ENCODE peak calls at places on chromosomes 5 and 9, in five cellular contexts. A is cardiac muscle cell, I is lower lobe of right lung, P is endothelial cell of umbilical vein, N is heart right ventricle. R is an unnamed sample. For H3K4me1, the result is how much of the 10 kb centered on the place peaks cover.

GRCh38 chr5:68266457-68266856 is 50.9 kb downstream of the PIK3R1 start:
- DNase-seq in I (no peak), N (no peak), A (no peak), P (no peak), R (no peak)

GRCh38 chr9:6611891-6612290 is 33.6 kb downstream of the GLDC start:
- DNase-seq in A (no peak), I (no peak), N (no peak), P (no peak), R (no peak)

GRCh38 chr9:135887021-135887507 is 20.3 kb downstream of the CAMSAP1 start:
- DNase-seq in I (peak), A (no peak), P (no peak), N (peak), R (no peak)

GRCh38 chr9:109381011-109381729 is 60.3 kb upstream of the EPB41L4B start:
- DNase-seq in N (no peak), P (no peak), A (no peak), I (no peak), R (no peak)

GRCh38 chr5:128093368-128093767 is 9.8 kb downstream of the SLC12A2 start:
- DNase-seq in I (no peak), P (no peak), N (no peak), A (no peak), R (no peak)

GRCh38 chr5:16492398-16493175 is 27.0 kb upstream of the ZNF622 start:
- DNase-seq in N (peak), P (no peak), I (no peak), A (no peak), R (no peak)

GRCh38 chr9:127796225-127796813 is 6.4 kb upstream of the FPGS start:
- DNase-seq in I (peak), A (no peak), P (no peak), N (no peak), R (peak)

GRCh38 chr5:371811-372555 is 50.5 kb downstream of the AHRR start:
- DNase-seq in P (no peak), N (peak), A (no peak), I (peak), R (peak)

GRCh38 chr5:55570026-55570425 is 35.3 kb upstream of the PLPP1 start:
- DNase-seq in A (no peak), N (no peak), I (no peak), P (no peak), R (no peak)

DNA sequence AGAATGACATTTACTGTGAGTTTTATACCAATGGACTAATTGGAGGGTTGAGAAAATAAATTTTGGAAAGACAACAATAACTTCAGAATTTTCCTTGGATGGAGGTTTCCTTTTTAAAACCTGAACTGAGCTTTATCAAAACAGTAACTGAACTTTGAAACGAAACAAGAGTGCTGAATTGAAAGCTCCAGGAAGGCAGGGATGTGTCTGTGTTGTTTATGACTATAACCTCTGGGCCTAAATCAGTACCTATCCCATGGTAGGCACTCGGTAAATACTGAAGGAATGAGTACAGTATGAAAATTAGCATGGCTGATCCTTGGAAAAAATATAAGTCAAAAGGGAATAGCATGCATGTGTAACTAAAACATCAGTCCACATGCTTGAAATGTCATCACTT is 93.9 kb downstream of the GHR start:
- DNase-seq in A (no peak), I (no peak), N (no peak), P (no peak), R (no peak)
- H3K4me1 ChIP-seq in A (under half), I (under half), N (half or more), P (under half), R (under half)

GRCh38 chr5:142861011-142861410 is 90.8 kb downstream of the ARHGAP26 start:
- DNase-seq in P (no peak), N (no peak), I (no peak), A (no peak), R (no peak)

GRCh38 chr5:142862585-142862984 is 92.4 kb downstream of the ARHGAP26 start:
- DNase-seq in P (no peak), N (no peak), A (no peak), I (no peak), R (no peak)

GRCh38 chr5:142857405-142857804 is 87.2 kb downstream of the ARHGAP26 start:
- DNase-seq in N (no peak), A (no peak), I (no peak), P (peak), R (no peak)

GRCh38 chr5:142859037-142859436 is 88.9 kb downstream of the ARHGAP26 start:
- DNase-seq in P (no peak), A (no peak), I (no peak), N (no peak), R (no peak)

DNA sequence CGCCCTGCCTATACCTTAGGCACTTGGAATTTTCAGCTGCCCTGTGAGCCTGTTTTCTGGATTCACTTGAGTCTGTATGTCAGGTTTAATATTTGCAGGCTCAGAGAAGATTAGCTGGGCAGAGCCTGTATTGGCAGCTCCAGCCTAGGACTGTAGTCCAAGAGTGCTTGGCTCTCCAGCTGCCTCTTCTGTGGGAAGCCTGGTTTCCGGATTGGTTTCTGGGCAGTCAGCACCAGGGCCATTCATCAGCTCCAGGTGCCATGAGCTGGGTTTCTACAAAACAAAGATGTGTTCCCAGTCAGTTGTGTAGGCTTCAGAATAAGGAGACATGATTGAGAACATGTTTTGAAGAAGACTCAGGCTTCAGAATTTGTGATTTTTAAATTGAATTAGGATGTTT is 90.1 kb downstream of the ARHGAP26 start:
- DNase-seq in N (no peak), I (no peak), P (no peak), A (no peak), R (no peak)
- H3K4me1 ChIP-seq in N (half or more), I (under half), P (under half), A (under half), R (under half)

GRCh38 chr9:125532412-125532811 is 174.6 kb downstream of the MAPKAP1 start:
- DNase-seq in I (no peak), A (no peak), N (no peak), P (no peak), R (no peak)
- H3K4me1 ChIP-seq in I (under half), A (under half), N (under half), P (under half), R (under half)

GRCh38 chr9:36036253-36036779 is 397 bp upstream of the RECK start:
- DNase-seq in I (no peak), N (no peak), P (no peak), A (no peak), R (no peak)
- H3K4me1 ChIP-seq in I (under half), N (under half), P (under half), A (under half), R (under half)

DNA sequence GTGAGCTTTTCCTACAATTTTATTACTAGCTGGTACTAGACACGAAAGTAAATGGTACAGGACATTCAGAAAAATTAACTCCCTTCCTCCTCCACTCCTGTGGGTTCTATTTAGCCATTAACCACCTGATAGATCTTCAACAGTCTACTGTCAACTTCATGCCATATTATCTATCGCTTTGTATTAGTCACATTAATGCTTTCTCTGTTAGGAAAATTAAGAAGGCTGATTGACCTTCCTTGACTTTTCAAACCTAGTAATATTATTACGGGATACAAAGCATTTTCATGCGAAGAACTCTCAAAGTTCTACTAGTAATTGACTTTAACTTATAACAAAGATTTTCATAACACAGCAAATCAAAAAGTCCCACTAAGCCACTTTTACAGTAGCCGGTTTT is 1.2 kb downstream of the TEX10 start:
- DNase-seq in A (no peak), N (no peak), I (no peak), P (no peak), R (no peak)
- H3K4me1 ChIP-seq in A (under half), N (under half), I (under half), P (under half), R (under half)

GRCh38 chr5:172594431-172594830 is 46.6 kb upstream of the NEURL1B start:
- DNase-seq in P (no peak), I (no peak), A (no peak), N (no peak), R (no peak)
- H3K4me1 ChIP-seq in P (under half), I (under half), A (under half), N (under half), R (under half)

GRCh38 chr9:125768803-125769202 is 21.6 kb downstream of the PBX3 start:
- DNase-seq in P (no peak), N (no peak), A (no peak), I (no peak), R (no peak)

GRCh38 chr9:125763373-125763772 is 16.2 kb downstream of the PBX3 start:
- DNase-seq in A (peak), I (no peak), N (no peak), P (peak), R (no peak)

GRCh38 chr9:125767349-125767748 is 20.2 kb downstream of the PBX3 start:
- DNase-seq in P (no peak), A (no peak), N (no peak), I (no peak), R (no peak)

GRCh38 chr9:125764198-125764597 is 17.0 kb downstream of the PBX3 start:
- DNase-seq in I (no peak), N (no peak), A (peak), P (no peak), R (no peak)

DNA sequence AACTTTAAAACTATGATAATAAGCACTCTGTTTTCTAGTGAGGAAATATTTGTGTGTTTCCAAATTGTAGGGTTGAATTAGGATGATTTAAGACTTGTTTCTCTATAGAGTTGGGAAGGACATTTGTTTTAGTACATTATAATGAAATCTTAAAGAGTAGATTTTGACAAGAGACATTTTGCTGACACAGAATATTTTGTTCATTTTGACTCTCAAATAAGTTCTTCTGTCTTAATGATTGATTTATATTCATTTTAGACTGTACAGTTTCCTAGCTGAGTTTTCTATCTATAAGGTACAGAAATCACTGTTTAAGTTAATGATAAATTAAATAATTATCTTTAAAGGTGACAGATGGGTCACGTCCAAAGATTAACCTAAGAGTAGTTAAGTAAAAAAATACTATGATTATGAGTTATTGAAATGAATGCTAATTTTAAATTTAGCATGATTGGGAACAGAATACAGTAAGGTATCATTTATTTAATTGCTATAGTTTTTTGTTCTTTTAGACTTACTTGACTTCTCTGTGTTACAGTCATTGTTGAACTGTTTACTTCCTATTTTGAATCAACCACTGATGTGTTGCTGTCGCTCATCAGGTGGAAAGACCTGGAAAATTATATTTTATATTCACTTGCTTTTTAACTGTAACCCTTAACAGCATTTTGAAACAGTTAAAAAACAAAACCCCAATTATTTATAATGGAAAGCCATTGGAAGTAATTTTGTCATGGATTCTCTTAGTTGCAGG is 19.5 kb downstream of the PBX3 start:
- DNase-seq in I (no peak), P (no peak), N (no peak), A (no peak), R (no peak)
- H3K4me1 ChIP-seq in I (under half), P (under half), N (under half), A (under half), R (under half)

GRCh38 chr9:76657265-76657664 is 107.0 kb upstream of the PCA3 start:
- DNase-seq in A (no peak), P (no peak), I (no peak), N (no peak), R (no peak)
- H3K4me1 ChIP-seq in A (under half), P (under half), I (under half), N (under half), R (under half)

R was measured in upper lobe of right lung.